ENCODE peak calls at places on chromosomes 1 and 21, in nine cellular contexts. R, S, Q, V, J, B, Z, X and E are unnamed samples. For H3K9me3, the result is how much of the 10 kb centered on the place peaks cover.

GRCh38 chr1:225519166-225519863 is 91.5 kb upstream of the LBR start:
- DNase-seq in X (peak), Z (no peak), Q (no peak), V (no peak), B (no peak), S (peak), R (no peak), J (no peak), E (no peak)

GRCh38 chr1:7539772-7540175 is 231.3 kb upstream of the VAMP3 start:
- DNase-seq in Z (peak), V (no peak), J (peak), B (no peak), Q (no peak), X (peak), R (no peak), S (peak), E (peak)

GRCh38 chr1:80047791-80048190 is 1041.3 kb upstream of the ADGRL4 start:
- DNase-seq in J (no peak), X (peak), R (no peak), B (no peak), S (no peak), Q (no peak), V (no peak), Z (peak), E (peak)

GRCh38 chr1:31241321-31241720 is 1.6 kb upstream of the NKAIN1 start:
- DNase-seq in B (no peak), Z (no peak), R (no peak), X (no peak), S (no peak), Q (no peak), J (no peak), V (no peak), E (no peak)

GRCh38 chr1:38173157-38173831 is 126.7 kb upstream of the POU3F1 start:
- DNase-seq in R (no peak), Z (no peak), J (no peak), V (no peak), B (no peak), S (no peak), Q (no peak), X (no peak), E (no peak)

GRCh38 chr1:16348414-16349182 is 3.7 kb downstream of the FBXO42 start:
- DNase-seq in V (no peak), B (no peak), R (no peak), Z (peak), Q (no peak), J (peak), S (no peak), X (peak), E (no peak)

GRCh38 chr21:36461918-36462486 is 17.9 kb downstream of the CLDN14 start:
- DNase-seq in S (no peak), Z (no peak), J (peak), R (no peak), X (no peak), V (no peak), B (no peak), Q (no peak), E (no peak)

GRCh38 chr1:66695121-66695520 is 57.1 kb upstream of the DYNLT5 start:
- DNase-seq in B (no peak), V (no peak), R (no peak), Z (no peak), J (no peak), S (peak), X (no peak), Q (no peak), E (no peak)

GRCh38 chr1:94617139-94617805 is 75.7 kb upstream of the F3 start:
- DNase-seq in S (no peak), J (peak), Z (peak), R (no peak), Q (no peak), B (no peak), V (no peak), X (peak), E (no peak)

GRCh38 chr21:46063734-46064680 is 33.9 kb upstream of the COL6A2 start:
- DNase-seq in V (no peak), Z (no peak), R (no peak), S (no peak), J (no peak), X (no peak), B (peak), Q (peak), E (no peak)

GRCh38 chr21:46061063-46061462 is 36.8 kb upstream of the COL6A2 start:
- DNase-seq in X (no peak), Z (no peak), S (no peak), V (no peak), B (no peak), Q (no peak), R (no peak), J (no peak), E (no peak)

GRCh38 chr21:46063227-46063626 is 34.7 kb upstream of the COL6A2 start:
- DNase-seq in B (peak), S (no peak), V (no peak), R (no peak), Z (peak), Q (no peak), J (no peak), X (no peak), E (no peak)

GRCh38 chr21:46061950-46062349 is 36.0 kb upstream of the COL6A2 start:
- DNase-seq in S (no peak), X (no peak), Z (no peak), B (no peak), Q (no peak), J (no peak), V (no peak), R (no peak), E (no peak)

GRCh38 chr21:46062471-46063211 is 35.3 kb upstream of the COL6A2 start:
- DNase-seq in B (peak), R (no peak), Q (no peak), S (no peak), J (no peak), Z (peak), X (no peak), V (no peak), E (no peak)
- H3K9me3 ChIP-seq in B (under half), R (under half), Q (under half), S (under half), J (under half), Z (under half), X (under half), V (under half), E (under half)

DNA sequence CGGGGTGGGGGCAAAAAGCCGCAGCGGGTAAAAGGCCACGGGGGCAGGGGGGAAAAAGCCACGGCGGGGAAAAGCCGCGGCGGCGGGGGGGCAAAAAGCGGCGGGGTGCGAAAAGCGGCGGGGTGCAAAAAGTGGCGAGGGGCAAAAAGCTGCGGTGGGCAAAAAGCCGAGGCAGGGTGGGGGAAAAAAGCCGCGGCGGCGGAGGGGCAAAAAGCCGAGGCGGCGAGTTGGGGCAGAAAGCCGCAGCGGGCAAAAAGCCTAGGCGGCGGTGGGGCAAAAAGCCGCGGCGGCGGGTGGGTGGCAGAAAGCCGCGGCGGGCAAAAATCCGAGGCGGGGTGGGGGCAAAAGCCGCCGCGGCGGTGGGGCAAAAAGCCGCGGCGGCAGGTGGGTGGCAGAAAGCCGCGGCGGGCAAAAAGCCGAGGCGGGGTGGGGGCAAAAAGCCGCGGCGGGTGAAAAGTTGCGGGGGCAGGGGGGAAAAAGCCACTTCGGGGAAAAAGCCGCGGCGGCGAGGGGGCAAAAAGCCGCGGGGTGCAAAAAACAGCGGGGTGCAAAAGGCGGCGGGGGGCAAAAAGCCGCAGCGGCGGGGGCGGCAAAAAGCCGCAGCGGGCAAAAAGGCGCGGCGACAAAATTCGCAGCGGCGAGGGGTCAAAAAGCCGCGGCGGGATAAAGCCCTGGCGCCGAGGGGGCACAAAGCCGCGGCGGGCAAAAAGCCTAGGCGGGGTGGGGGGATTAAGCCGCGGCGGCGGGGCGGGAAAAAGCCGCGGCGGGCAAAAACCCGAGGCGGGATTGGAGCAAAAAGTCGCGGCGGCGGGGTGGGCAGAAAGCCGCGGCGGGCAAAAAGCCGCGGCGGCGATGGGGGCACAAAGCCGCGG is 3901.2 kb downstream of the SRGAP2C start:
- DNase-seq in S (no peak), X (no peak), B (no peak), V (no peak), Z (no peak), R (no peak), J (no peak), Q (no peak), E (no peak)
- H3K9me3 ChIP-seq in S (under half), X (under half), B (under half), V (under half), Z (under half), R (under half), J (under half), Q (under half), E (under half)

GRCh38 chr1:4117196-4117595 is 217.1 kb upstream of the C1orf174 start:
- DNase-seq in B (no peak), Q (no peak), J (no peak), X (no peak), S (no peak), V (no peak), R (no peak), Z (no peak), E (no peak)
- H3K9me3 ChIP-seq in B (under half), Q (under half), J (under half), X (under half), S (under half), V (under half), R (under half), Z (under half), E (under half)

GRCh38 chr1:93532780-93533378 is 85.0 kb downstream of the FNBP1L start:
- DNase-seq in S (no peak), Z (no peak), B (no peak), X (no peak), J (no peak), R (no peak), V (no peak), Q (no peak), E (no peak)
- H3K9me3 ChIP-seq in S (under half), Z (under half), B (under half), X (under half), J (under half), R (under half), V (under half), Q (under half), E (under half)

GRCh38 chr1:2930016-2930815 is 91.1 kb upstream of the ACTRT2 start:
- DNase-seq in Z (no peak), Q (no peak), X (no peak), S (no peak), J (no peak), R (no peak), V (no peak), B (no peak), E (no peak)
- H3K9me3 ChIP-seq in Z (under half), Q (under half), X (under half), S (under half), J (under half), R (under half), V (under half), B (under half), E (under half)

GRCh38 chr1:25897754-25898153 is 8.5 kb downstream of the STMN1 start:
- DNase-seq in B (no peak), J (no peak), V (no peak), Q (no peak), Z (no peak), S (no peak), R (no peak), X (no peak), E (no peak)

GRCh38 chr1:25893072-25893604 is 13.1 kb downstream of the STMN1 start:
- DNase-seq in S (no peak), V (peak), B (no peak), R (no peak), J (no peak), Q (no peak), Z (peak), X (peak), E (no peak)

GRCh38 chr1:25898223-25899015 is 7.8 kb downstream of the STMN1 start:
- DNase-seq in J (no peak), R (no peak), B (no peak), V (no peak), Q (no peak), S (no peak), X (no peak), Z (no peak), E (no peak)

GRCh38 chr1:25895365-25895990 is 10.7 kb downstream of the STMN1 start:
- DNase-seq in V (peak), B (peak), J (peak), Q (peak), Z (peak), R (peak), S (peak), X (peak), E (peak)

GRCh38 chr1:25896266-25896665 is 10.0 kb downstream of the STMN1 start:
- DNase-seq in Q (no peak), R (no peak), S (no peak), B (no peak), V (peak), Z (peak), X (peak), J (peak), E (peak)
- H3K9me3 ChIP-seq in Q (under half), R (under half), S (under half), B (under half), V (under half), Z (under half), X (under half), J (under half), E (under half)

GRCh38 chr21:15410853-15411252 is 318.9 kb upstream of the USP25 start:
- DNase-seq in V (no peak), X (no peak), Z (no peak), S (no peak), B (no peak), R (no peak), J (no peak), Q (no peak), E (no peak)
- H3K9me3 ChIP-seq in V (under half), X (under half), Z (under half), S (under half), B (under half), R (under half), J (under half), Q (under half), E (under half)